ENCODE peak calls at places on chromosomes 5 and 9, in seven cellular contexts. Y is ovary; O is mucosa of descending colon; F is hepatocyte; E is CD8-positive, alpha-beta T cell; S is breast epithelium; V is fibroblast of lung. T is an unnamed sample.

GRCh38 chr5:135024956-135025729 is 8.9 kb downstream of the PITX1 start:
- DNase-seq in Y (no peak), O (no peak), F (no peak), E (no peak), S (no peak), V (no peak), T (peak; percentile 54)

GRCh38 chr5:168215646-168216045 is 75.8 kb upstream of the WWC1 start:
- DNase-seq in Y (no peak), O (peak; percentile 33), F (no peak), E (no peak), S (no peak), V (no peak), T (no peak)

GRCh38 chr5:55535199-55535905 is 588 bp upstream of the PLPP1 start:
- DNase-seq in Y (no peak), O (no peak), F (no peak), E (no peak), S (no peak), V (no peak), T (peak; percentile 47)

GRCh38 chr5:143606043-143606752 is 202.7 kb upstream of the NR3C1 start:
- DNase-seq in Y (no peak), O (no peak), F (no peak), E (no peak), S (no peak), V (no peak), T (peak; percentile 73)

GRCh38 chr5:2895196-2895595 is 143.7 kb upstream of the IRX2 start:
- DNase-seq in Y (no peak), O (no peak), F (no peak), E (no peak), S (no peak), V (no peak), T (peak; percentile 62)

GRCh38 chr5:92403308-92403707 is 1020.2 kb upstream of the ARRDC3 start:
- DNase-seq in Y (no peak), O (no peak), F (no peak), E (no peak), S (no peak), V (no peak), T (no peak)

GRCh38 chr9:131772940-131773339 is 33.1 kb upstream of the RAPGEF1 start:
- DNase-seq in Y (no peak), O (no peak), F (no peak), E (no peak), S (no peak), V (no peak), T (no peak)

GRCh38 chr9:137506702-137507171 is 43.5 kb downstream of the PNPLA7 start:
- DNase-seq in Y (no peak), O (no peak), F (no peak), E (no peak), S (no peak), V (peak; percentile 57), T (peak; percentile 83)

GRCh38 chr9:114314881-114315722 is 7.8 kb upstream of the ORM1 start:
- DNase-seq in Y (peak; percentile 15), O (no peak), F (no peak), E (no peak), S (no peak), V (no peak), T (no peak)

GRCh38 chr9:118533101-118533500 is 828.9 kb downstream of the TLR4 start:
- DNase-seq in Y (no peak), O (no peak), F (no peak), E (no peak), S (no peak), V (peak; percentile 28), T (no peak)

GRCh38 chr5:69217154-69217731 is 17.4 kb upstream of the CDK7 start:
- DNase-seq in Y (no peak), O (no peak), F (no peak), E (peak; percentile 90), S (no peak), V (no peak), T (peak; percentile 98)

GRCh38 chr5:98069876-98070512 is 703.5 kb upstream of the RGMB start:
- DNase-seq in Y (no peak), O (no peak), F (no peak), E (no peak), S (no peak), V (peak; percentile 35), T (no peak)

GRCh38 chr5:32325067-32325466 is 12.3 kb upstream of the MTMR12 start:
- DNase-seq in Y (no peak), O (no peak), F (no peak), E (no peak), S (no peak), V (peak; percentile 65), T (peak; percentile 57)

GRCh38 chr5:125093776-125094175 is 347.3 kb upstream of the ZNF608 start:
- DNase-seq in Y (no peak), O (no peak), F (no peak), E (no peak), S (no peak), V (peak; percentile 93), T (peak; percentile 90)

GRCh38 chr5:120942551-120942950 is 478.5 kb downstream of the PRR16 start:
- DNase-seq in Y (no peak), O (no peak), F (peak; percentile 31), E (no peak), S (no peak), V (peak; percentile 6), T (no peak)

GRCh38 chr5:55104036-55104767 is 1.8 kb downstream of the GZMA start:
- DNase-seq in Y (no peak), O (no peak), F (no peak), E (no peak), S (no peak), V (no peak), T (peak; percentile 39)

GRCh38 chr5:73763300-73764032 is 137.5 kb downstream of the ARHGEF28 start:
- DNase-seq in Y (no peak), O (no peak), F (no peak), E (no peak), S (no peak), V (peak; percentile 17), T (peak; percentile 35)

GRCh38 chr5:177430972-177431316 is 4.5 kb downstream of the GRK6 start:
- DNase-seq in Y (no peak), O (no peak), F (no peak), E (no peak), S (no peak), V (no peak), T (peak; percentile 42)
- H3K36me3 ChIP-seq in Y (no peaks in the 10 kb centered on the region), O (peaks cover 5% of the 10 kb centered on the region), F (no peaks in the 10 kb centered on the region), E (peaks cover 48% of the 10 kb centered on the region), S (no peaks in the 10 kb centered on the region), V (peaks cover 30% of the 10 kb centered on the region), T (peaks cover 21% of the 10 kb centered on the region)

DNA sequence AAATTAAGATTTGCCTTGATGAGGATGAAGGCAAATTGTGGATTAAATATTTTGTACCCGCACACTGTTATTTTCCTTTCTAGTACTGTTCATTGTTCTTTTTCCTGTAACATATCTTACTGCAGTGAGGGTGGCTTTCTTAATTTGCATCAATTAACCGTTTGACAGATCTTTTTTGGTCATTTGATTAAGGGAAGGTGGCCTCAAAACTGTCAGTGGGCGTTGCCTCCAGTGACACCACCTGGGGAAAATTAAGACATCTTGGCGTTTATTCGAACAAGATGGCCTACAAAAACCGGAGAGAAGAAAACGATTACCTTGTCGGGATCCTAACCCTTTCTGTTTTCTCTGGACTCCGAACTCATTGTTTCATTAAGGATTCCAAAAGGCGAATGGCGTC is 2.0 kb downstream of the BASP1 start:
- DNase-seq in Y (no peak), O (no peak), F (no peak), E (no peak), S (no peak), V (no peak), T (no peak)
- H3K4me1 ChIP-seq in Y (peaks cover 4% of the 10 kb centered on the region), O (peaks cover 9% of the 10 kb centered on the region), F (peaks cover 36% of the 10 kb centered on the region), E (peaks cover 10% of the 10 kb centered on the region), S (no peaks in the 10 kb centered on the region), V (peaks cover 2% of the 10 kb centered on the region), T (peaks cover 47% of the 10 kb centered on the region)

GRCh38 chr5:66551338-66551737 is 44.9 kb upstream of the MAST4 start:
- DNase-seq in Y (no peak), O (no peak), F (no peak), E (no peak), S (no peak), V (no peak), T (no peak)

GRCh38 chr5:66551920-66552319 is 44.3 kb upstream of the MAST4 start:
- DNase-seq in Y (no peak), O (no peak), F (no peak), E (no peak), S (no peak), V (no peak), T (no peak)

GRCh38 chr5:66554211-66554610 is 42.0 kb upstream of the MAST4 start:
- DNase-seq in Y (no peak), O (no peak), F (no peak), E (no peak), S (no peak), V (peak; percentile 93), T (peak; percentile 44)

GRCh38 chr5:66553368-66553912 is 42.8 kb upstream of the MAST4 start:
- DNase-seq in Y (no peak), O (no peak), F (no peak), E (no peak), S (no peak), V (no peak), T (no peak)

DNA sequence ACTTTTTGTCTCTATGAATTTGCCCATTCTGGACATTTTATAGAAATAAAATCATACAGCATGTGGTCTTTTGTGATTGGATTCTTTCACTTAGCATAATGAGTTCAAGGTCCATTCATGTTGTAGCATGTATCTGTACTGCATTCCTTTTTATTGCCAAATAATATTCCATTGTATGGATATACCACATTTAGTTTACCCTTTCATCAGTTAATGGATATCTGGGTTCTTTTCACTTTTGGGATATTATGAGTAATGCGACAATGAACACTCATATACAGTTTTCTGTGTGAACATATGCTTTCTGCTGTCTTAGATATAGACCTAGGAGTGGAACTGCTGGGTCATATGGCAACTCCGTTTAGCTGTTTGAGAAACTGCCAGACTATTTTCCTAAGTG is 41.3 kb upstream of the MAST4 start:
- DNase-seq in Y (no peak), O (no peak), F (no peak), E (no peak), S (no peak), V (no peak), T (no peak)
- TF ChIP-seq CTCF in Y (no peak), O (no peak), F (no peak), E (no peak), S (no peak), V (no peak), T (no peak)

GRCh38 chr5:43467100-43467499 is 16.6 kb downstream of the TMEM267 start:
- DNase-seq in Y (no peak), O (no peak), F (no peak), E (no peak), S (no peak), V (no peak), T (no peak)

DNA sequence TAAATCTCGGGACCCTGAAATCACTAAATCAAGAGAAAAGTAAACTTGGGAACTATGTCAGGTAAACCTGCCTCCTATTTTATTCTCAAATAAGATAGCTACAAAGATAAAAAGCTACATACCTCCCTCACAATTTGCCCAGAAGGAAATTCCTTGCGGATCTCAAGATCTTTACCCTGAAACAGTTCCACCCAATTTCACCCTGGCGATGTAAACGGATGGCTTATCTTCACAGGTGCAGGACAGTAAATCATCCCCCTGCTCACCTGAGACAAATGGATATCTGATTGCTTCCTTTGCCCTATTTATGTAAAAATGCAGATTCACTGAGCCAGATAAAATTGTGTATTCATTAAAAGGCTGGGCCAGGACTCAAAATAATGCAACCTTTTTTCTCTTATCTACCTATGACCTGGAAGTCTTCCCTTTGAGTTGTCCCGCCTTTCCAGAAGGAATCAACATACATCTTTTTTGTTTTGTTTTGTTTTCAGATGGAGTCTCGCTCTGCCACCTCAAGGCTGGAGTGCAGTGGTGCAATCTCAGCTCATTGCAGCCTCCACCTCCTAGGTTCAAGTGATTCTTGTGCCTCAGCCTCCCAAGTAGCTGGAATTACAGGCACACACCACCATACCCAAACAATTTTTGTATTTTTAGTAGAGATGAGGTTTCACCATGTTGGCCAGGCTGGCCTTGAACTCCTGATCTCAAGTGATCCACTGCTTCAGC is 13.8 kb downstream of the TMEM267 start:
- DNase-seq in Y (no peak), O (peak; percentile 33), F (no peak), E (no peak), S (no peak), V (no peak), T (no peak)
- H3K36me3 ChIP-seq in Y (no peaks in the 10 kb centered on the region), O (no peaks in the 10 kb centered on the region), F (peaks cover 4% of the 10 kb centered on the region), E (no peaks in the 10 kb centered on the region), S (no peaks in the 10 kb centered on the region), V (no peaks in the 10 kb centered on the region), T (peaks cover 16% of the 10 kb centered on the region)